ENCODE peak calls at places on chromosomes 16 and 17, in eight cellular contexts. One of them, this sample, is unnamed.

GRCh38 chr16:50555892-50556673 is 7.9 kb downstream of the NKD1 start:
- DNase-seq in GM23338: no peak
- DNase-seq in HFFc6: no peak
- DNase-seq in CD4-positive, alpha-beta T cell: no peak
- DNase-seq in astrocyte: no peak
- DNase-seq in GM13976: no peak
- DNase-seq in CD8-positive, alpha-beta T cell: no peak
- DNase-seq in ascending aorta: no peak
- DNase-seq in this sample: no peak

GRCh38 chr16:75025766-75026165 is 26.9 kb downstream of the ZNRF1 start:
- DNase-seq in GM23338: no peak
- DNase-seq in HFFc6: no peak
- DNase-seq in CD4-positive, alpha-beta T cell: no peak
- DNase-seq in astrocyte: peak
- DNase-seq in GM13976: no peak
- DNase-seq in CD8-positive, alpha-beta T cell: no peak
- DNase-seq in ascending aorta: no peak
- DNase-seq in this sample: no peak

GRCh38 chr17:67359960-67360817 is 6.2 kb downstream of the PSMD12 start:
- DNase-seq in GM23338: peak
- DNase-seq in HFFc6: no peak
- DNase-seq in CD4-positive, alpha-beta T cell: peak
- DNase-seq in astrocyte: no peak
- DNase-seq in GM13976: no peak
- DNase-seq in CD8-positive, alpha-beta T cell: peak
- DNase-seq in ascending aorta: no peak
- DNase-seq in this sample: no peak

GRCh38 chr16:31407406-31407805 is 14.3 kb downstream of the ITGAD start:
- DNase-seq in GM23338: no peak
- DNase-seq in HFFc6: no peak
- DNase-seq in CD4-positive, alpha-beta T cell: no peak
- DNase-seq in astrocyte: no peak
- DNase-seq in GM13976: no peak
- DNase-seq in CD8-positive, alpha-beta T cell: no peak
- DNase-seq in ascending aorta: no peak
- DNase-seq in this sample: no peak

GRCh38 chr16:68961778-68962402 is 118.6 kb downstream of the TANGO6 start:
- DNase-seq in GM23338: no peak
- DNase-seq in HFFc6: no peak
- DNase-seq in CD4-positive, alpha-beta T cell: no peak
- DNase-seq in astrocyte: no peak
- DNase-seq in GM13976: no peak
- DNase-seq in CD8-positive, alpha-beta T cell: no peak
- DNase-seq in ascending aorta: no peak
- DNase-seq in this sample: no peak

GRCh38 chr16:12833939-12834338 is 30.3 kb upstream of the CPPED1 start:
- DNase-seq in GM23338: peak
- DNase-seq in HFFc6: peak
- DNase-seq in CD4-positive, alpha-beta T cell: no peak
- DNase-seq in astrocyte: peak
- DNase-seq in GM13976: no peak
- DNase-seq in CD8-positive, alpha-beta T cell: no peak
- DNase-seq in ascending aorta: no peak
- DNase-seq in this sample: no peak

GRCh38 chr16:3129137-3130131 is 5.4 kb upstream of the ZNF213 start:
- DNase-seq in GM23338: peak
- DNase-seq in HFFc6: peak
- DNase-seq in CD4-positive, alpha-beta T cell: peak
- DNase-seq in astrocyte: peak
- DNase-seq in GM13976: peak
- DNase-seq in CD8-positive, alpha-beta T cell: peak
- DNase-seq in ascending aorta: no peak
- DNase-seq in this sample: peak

GRCh38 chr17:45273551-45273957 is 11.7 kb upstream of the SPATA32 start:
- DNase-seq in GM23338: no peak
- DNase-seq in HFFc6: no peak
- DNase-seq in CD4-positive, alpha-beta T cell: no peak
- DNase-seq in astrocyte: peak
- DNase-seq in GM13976: no peak
- DNase-seq in CD8-positive, alpha-beta T cell: no peak
- DNase-seq in ascending aorta: no peak
- DNase-seq in this sample: no peak

GRCh38 chr17:44971776-44972483 is 3.8 kb upstream of the C1QL1 start:
- DNase-seq in GM23338: peak
- DNase-seq in HFFc6: peak
- DNase-seq in CD4-positive, alpha-beta T cell: peak
- DNase-seq in astrocyte: peak
- DNase-seq in GM13976: no peak
- DNase-seq in CD8-positive, alpha-beta T cell: peak
- DNase-seq in ascending aorta: no peak
- DNase-seq in this sample: no peak

GRCh38 chr16:78571434-78571833 is 472.0 kb downstream of the WWOX start:
- DNase-seq in GM23338: no peak
- DNase-seq in HFFc6: no peak
- DNase-seq in CD4-positive, alpha-beta T cell: no peak
- DNase-seq in astrocyte: no peak
- DNase-seq in GM13976: no peak
- DNase-seq in CD8-positive, alpha-beta T cell: no peak
- DNase-seq in ascending aorta: no peak
- DNase-seq in this sample: no peak

GRCh38 chr17:57587201-57587870 is 157.8 kb downstream of the CCDC182 start:
- DNase-seq in GM23338: no peak
- DNase-seq in HFFc6: no peak
- DNase-seq in CD4-positive, alpha-beta T cell: no peak
- DNase-seq in astrocyte: no peak
- DNase-seq in GM13976: no peak
- DNase-seq in CD8-positive, alpha-beta T cell: no peak
- DNase-seq in ascending aorta: no peak
- DNase-seq in this sample: no peak

GRCh38 chr16:15482068-15482747 is 47.8 kb downstream of the BMERB1 start:
- DNase-seq in GM23338: peak
- DNase-seq in HFFc6: peak
- DNase-seq in CD4-positive, alpha-beta T cell: no peak
- DNase-seq in astrocyte: peak
- DNase-seq in GM13976: no peak
- DNase-seq in CD8-positive, alpha-beta T cell: no peak
- DNase-seq in ascending aorta: no peak
- DNase-seq in this sample: peak

GRCh38 chr17:68867759-68868516 is 87.3 kb downstream of the ABCA8 start:
- DNase-seq in GM23338: peak
- DNase-seq in HFFc6: no peak
- DNase-seq in CD4-positive, alpha-beta T cell: no peak
- DNase-seq in astrocyte: no peak
- DNase-seq in GM13976: no peak
- DNase-seq in CD8-positive, alpha-beta T cell: no peak
- DNase-seq in ascending aorta: no peak
- DNase-seq in this sample: no peak

GRCh38 chr17:65584604-65585521 is 23.4 kb upstream of the AXIN2 start:
- DNase-seq in GM23338: no peak
- DNase-seq in HFFc6: no peak
- DNase-seq in CD4-positive, alpha-beta T cell: no peak
- DNase-seq in astrocyte: no peak
- DNase-seq in GM13976: no peak
- DNase-seq in CD8-positive, alpha-beta T cell: no peak
- DNase-seq in ascending aorta: no peak
- DNase-seq in this sample: no peak

GRCh38 chr17:63434951-63435571 is 11.0 kb downstream of the CYB561 start:
- DNase-seq in GM23338: no peak
- DNase-seq in HFFc6: peak
- DNase-seq in CD4-positive, alpha-beta T cell: peak
- DNase-seq in astrocyte: peak
- DNase-seq in GM13976: no peak
- DNase-seq in CD8-positive, alpha-beta T cell: peak
- DNase-seq in ascending aorta: peak
- DNase-seq in this sample: no peak

GRCh38 chr17:39929657-39930407 is 2.3 kb downstream of the LRRC3C start:
- DNase-seq in GM23338: no peak
- DNase-seq in HFFc6: peak
- DNase-seq in CD4-positive, alpha-beta T cell: no peak
- DNase-seq in astrocyte: peak
- DNase-seq in GM13976: no peak
- DNase-seq in CD8-positive, alpha-beta T cell: no peak
- DNase-seq in ascending aorta: no peak
- DNase-seq in this sample: no peak

GRCh38 chr16:49701867-49702494 is 153.9 kb downstream of the ZNF423 start:
- DNase-seq in GM23338: peak
- DNase-seq in HFFc6: no peak
- DNase-seq in CD4-positive, alpha-beta T cell: no peak
- DNase-seq in astrocyte: peak
- DNase-seq in GM13976: no peak
- DNase-seq in CD8-positive, alpha-beta T cell: no peak
- DNase-seq in ascending aorta: peak
- DNase-seq in this sample: no peak

GRCh38 chr17:43401293-43401692 is 2.5 kb downstream of the ARL4D start:
- DNase-seq in GM23338: no peak
- DNase-seq in HFFc6: peak
- DNase-seq in CD4-positive, alpha-beta T cell: no peak
- DNase-seq in astrocyte: peak
- DNase-seq in GM13976: no peak
- DNase-seq in CD8-positive, alpha-beta T cell: no peak
- DNase-seq in ascending aorta: peak
- DNase-seq in this sample: peak

GRCh38 chr16:7744546-7745294 is 412.1 kb downstream of the RBFOX1 start:
- DNase-seq in GM23338: no peak
- DNase-seq in HFFc6: no peak
- DNase-seq in CD4-positive, alpha-beta T cell: no peak
- DNase-seq in astrocyte: no peak
- DNase-seq in GM13976: no peak
- DNase-seq in CD8-positive, alpha-beta T cell: no peak
- DNase-seq in ascending aorta: no peak
- DNase-seq in this sample: no peak

GRCh38 chr17:55295411-55296170 is 30.8 kb downstream of the HLF start:
- DNase-seq in GM23338: peak
- DNase-seq in HFFc6: peak
- DNase-seq in CD4-positive, alpha-beta T cell: peak
- DNase-seq in astrocyte: peak
- DNase-seq in GM13976: peak
- DNase-seq in CD8-positive, alpha-beta T cell: peak
- DNase-seq in ascending aorta: no peak
- DNase-seq in this sample: no peak
- TF ChIP-seq CTCF in GM23338: peak
- TF ChIP-seq CTCF in HFFc6: peak
- TF ChIP-seq CTCF in CD4-positive, alpha-beta T cell: peak
- TF ChIP-seq CTCF in astrocyte: peak
- TF ChIP-seq CTCF in GM13976: peak
- TF ChIP-seq CTCF in CD8-positive, alpha-beta T cell: peak
- TF ChIP-seq CTCF in ascending aorta: peak
- TF ChIP-seq CTCF in this sample: peak

DNA sequence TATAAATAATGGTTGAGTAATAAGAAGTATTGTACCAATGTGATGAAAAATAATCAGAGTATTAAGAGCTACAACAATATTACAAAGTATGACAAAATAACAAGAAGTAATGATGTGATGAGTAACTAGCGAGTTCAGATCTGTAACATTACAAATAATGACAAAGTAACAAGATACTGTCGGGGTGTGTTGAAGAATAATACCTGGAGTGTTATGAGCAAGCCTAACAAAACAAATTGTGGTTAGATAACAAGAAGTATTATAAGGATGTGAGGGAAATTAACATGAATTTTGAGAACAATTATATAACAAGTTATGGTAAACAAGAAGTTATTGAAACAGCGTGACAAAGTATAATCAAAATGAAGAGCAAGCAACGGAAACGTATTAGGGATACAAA is 1.3 kb downstream of the TBX4 start:
- DNase-seq in GM23338: no peak
- DNase-seq in HFFc6: no peak
- DNase-seq in CD4-positive, alpha-beta T cell: no peak
- DNase-seq in astrocyte: peak
- DNase-seq in GM13976: no peak
- DNase-seq in CD8-positive, alpha-beta T cell: no peak
- DNase-seq in ascending aorta: no peak
- DNase-seq in this sample: no peak
- TF ChIP-seq CTCF in GM23338: no peak
- TF ChIP-seq CTCF in HFFc6: no peak
- TF ChIP-seq CTCF in CD4-positive, alpha-beta T cell: no peak
- TF ChIP-seq CTCF in astrocyte: no peak
- TF ChIP-seq CTCF in GM13976: no peak
- TF ChIP-seq CTCF in CD8-positive, alpha-beta T cell: no peak
- TF ChIP-seq CTCF in ascending aorta: no peak
- TF ChIP-seq CTCF in this sample: no peak

DNA sequence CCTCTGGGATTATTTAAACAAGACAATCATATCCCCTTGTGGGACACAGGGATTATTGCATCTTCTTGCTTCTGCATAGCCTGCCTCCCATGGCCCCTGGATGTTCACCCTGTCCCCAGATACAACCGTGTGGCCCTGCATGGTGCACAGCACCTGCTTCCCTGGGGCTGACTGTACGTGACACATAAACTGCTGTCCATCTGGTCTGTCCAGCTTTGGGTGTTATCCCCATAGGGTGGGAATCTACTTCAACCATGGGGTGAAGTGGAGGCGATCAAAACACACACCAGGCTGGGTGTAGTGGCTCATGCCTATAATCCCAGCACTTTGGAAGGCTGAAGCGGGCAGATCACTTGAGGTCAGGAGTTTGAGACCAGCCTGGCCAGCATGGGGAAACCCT is 138.8 kb downstream of the XYLT1 start:
- DNase-seq in GM23338: no peak
- DNase-seq in HFFc6: no peak
- DNase-seq in CD4-positive, alpha-beta T cell: no peak
- DNase-seq in astrocyte: no peak
- DNase-seq in GM13976: no peak
- DNase-seq in CD8-positive, alpha-beta T cell: no peak
- DNase-seq in ascending aorta: no peak
- DNase-seq in this sample: no peak
- TF ChIP-seq CTCF in GM23338: no peak
- TF ChIP-seq CTCF in HFFc6: no peak
- TF ChIP-seq CTCF in CD4-positive, alpha-beta T cell: no peak
- TF ChIP-seq CTCF in astrocyte: no peak
- TF ChIP-seq CTCF in GM13976: no peak
- TF ChIP-seq CTCF in CD8-positive, alpha-beta T cell: no peak
- TF ChIP-seq CTCF in ascending aorta: no peak
- TF ChIP-seq CTCF in this sample: no peak

DNA sequence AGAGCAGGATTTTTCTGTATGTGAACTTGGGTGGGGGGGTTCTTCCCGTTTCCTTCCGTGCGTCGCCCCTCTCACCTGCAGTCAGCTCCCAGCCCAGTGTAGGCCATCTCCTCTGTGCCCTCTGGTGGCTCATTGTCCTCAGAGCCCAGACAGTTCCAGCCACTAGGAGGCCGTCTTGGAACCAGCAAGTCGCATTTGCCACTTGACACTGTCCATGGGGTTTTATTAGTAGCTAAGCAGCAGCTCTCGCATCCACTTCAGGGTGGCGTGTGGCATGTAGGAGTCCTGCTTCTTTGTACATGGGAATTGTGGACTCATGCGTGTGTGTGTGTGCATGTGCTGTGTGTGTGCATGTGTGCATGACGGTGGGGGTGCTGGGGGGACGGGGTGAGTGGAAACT is 74.0 kb downstream of the SEC14L1 start:
- DNase-seq in GM23338: peak
- DNase-seq in HFFc6: peak
- DNase-seq in CD4-positive, alpha-beta T cell: no peak
- DNase-seq in astrocyte: no peak
- DNase-seq in GM13976: no peak
- DNase-seq in CD8-positive, alpha-beta T cell: peak
- DNase-seq in ascending aorta: no peak
- DNase-seq in this sample: no peak
- TF ChIP-seq CTCF in GM23338: peak
- TF ChIP-seq CTCF in HFFc6: peak
- TF ChIP-seq CTCF in CD4-positive, alpha-beta T cell: peak
- TF ChIP-seq CTCF in astrocyte: peak
- TF ChIP-seq CTCF in GM13976: no peak
- TF ChIP-seq CTCF in CD8-positive, alpha-beta T cell: no peak
- TF ChIP-seq CTCF in ascending aorta: peak
- TF ChIP-seq CTCF in this sample: peak

GRCh38 chr17:80970044-80970761 is 21.4 kb upstream of the CHMP6 start:
- DNase-seq in GM23338: no peak
- DNase-seq in HFFc6: no peak
- DNase-seq in CD4-positive, alpha-beta T cell: peak
- DNase-seq in astrocyte: no peak
- DNase-seq in GM13976: peak
- DNase-seq in CD8-positive, alpha-beta T cell: peak
- DNase-seq in ascending aorta: no peak
- DNase-seq in this sample: no peak
- TF ChIP-seq CTCF in GM23338: peak
- TF ChIP-seq CTCF in HFFc6: peak
- TF ChIP-seq CTCF in CD4-positive, alpha-beta T cell: peak
- TF ChIP-seq CTCF in astrocyte: no peak
- TF ChIP-seq CTCF in GM13976: peak
- TF ChIP-seq CTCF in CD8-positive, alpha-beta T cell: peak
- TF ChIP-seq CTCF in ascending aorta: peak
- TF ChIP-seq CTCF in this sample: peak

This sample was measured in AG09319.